ENCODE peak calls at places on chromosome 18, in four cellular contexts. Q, M, H and L are unnamed samples.

GRCh38 chr18:11887305-11888262 is 20.5 kb downstream of the MPPE1 start:
- DNase-seq in Q (no peak), M (no peak), H (peak; percentile 60), L (no peak)

GRCh38 chr18:72543362-72544055 is 633 bp downstream of the CBLN2 start:
- DNase-seq in Q (no peak), M (no peak), H (no peak), L (peak; percentile 14)

GRCh38 chr18:79887181-79888000 is 64.1 kb downstream of the SLC66A2 start:
- DNase-seq in Q (no peak), M (no peak), H (no peak), L (no peak)

GRCh38 chr18:28689591-28689990 is 512.7 kb upstream of the CDH2 start:
- DNase-seq in Q (no peak), M (no peak), H (no peak), L (no peak)

GRCh38 chr18:25126751-25127150 is 225.2 kb downstream of the ZNF521 start:
- DNase-seq in Q (no peak), M (no peak), H (no peak), L (no peak)

GRCh38 chr18:41140506-41140905 is 814.5 kb upstream of the PIK3C3 start:
- DNase-seq in Q (no peak), M (no peak), H (no peak), L (no peak)

GRCh38 chr18:79940126-79940813 is 11.2 kb downstream of the SLC66A2 start:
- DNase-seq in Q (no peak), M (no peak), H (no peak), L (peak; percentile 5)

GRCh38 chr18:12879840-12880531 is 4.1 kb downstream of the PTPN2 start:
- DNase-seq in Q (no peak), M (peak; percentile 18), H (no peak), L (no peak)

GRCh38 chr18:62332437-62332816 is 7.3 kb downstream of the TNFRSF11A start:
- DNase-seq in Q (no peak), M (no peak), H (no peak), L (no peak)

GRCh38 chr18:53193870-53194269 is 853.9 kb downstream of the DCC start:
- DNase-seq in Q (no peak), M (no peak), H (no peak), L (no peak)

GRCh38 chr18:75211002-75211621 is 515 bp downstream of the TSHZ1 start:
- DNase-seq in Q (no peak), M (no peak), H (peak; percentile 19), L (no peak)

GRCh38 chr18:13531681-13532325 is 194.6 kb downstream of the FAM210A start:
- DNase-seq in Q (no peak), M (no peak), H (no peak), L (no peak)

GRCh38 chr18:62281684-62282083 is 43.4 kb upstream of the TNFRSF11A start:
- DNase-seq in Q (no peak), M (no peak), H (no peak), L (no peak)

GRCh38 chr18:51622676-51623075 is 425.2 kb upstream of the MEX3C start:
- DNase-seq in Q (no peak), M (no peak), H (no peak), L (peak; percentile 16)

GRCh38 chr18:63850010-63850409 is 37.5 kb upstream of the SERPINB2 start:
- DNase-seq in Q (no peak), M (no peak), H (peak; percentile 41), L (peak; percentile 56)

GRCh38 chr18:60064271-60064670 is 164.5 kb downstream of the PMAIP1 start:
- DNase-seq in Q (no peak), M (no peak), H (no peak), L (no peak)

GRCh38 chr18:73691118-73691517 is 456.5 kb downstream of the FBXO15 start:
- DNase-seq in Q (no peak), M (no peak), H (no peak), L (no peak)

GRCh38 chr18:13378150-13378549 is 159.6 kb downstream of the LDLRAD4 start:
- DNase-seq in Q (no peak), M (no peak), H (no peak), L (no peak)

GRCh38 chr18:26813043-26813442 is 52.5 kb downstream of the AQP4 start:
- DNase-seq in Q (peak; percentile 16), M (peak; percentile 7), H (peak; percentile 56), L (peak; percentile 62)

GRCh38 chr18:6236258-6236657 is 178.5 kb downstream of the L3MBTL4 start:
- DNase-seq in Q (no peak), M (no peak), H (no peak), L (no peak)

GRCh38 chr18:31057917-31058316 is 15.4 kb upstream of the DSC3 start:
- DNase-seq in Q (no peak), M (no peak), H (no peak), L (no peak)

GRCh38 chr18:31058897-31059296 is 16.4 kb upstream of the DSC3 start:
- DNase-seq in Q (no peak), M (no peak), H (peak; percentile 67), L (no peak)

GRCh38 chr18:31061945-31062344 is 19.4 kb upstream of the DSC3 start:
- DNase-seq in Q (peak; percentile 60), M (no peak), H (no peak), L (no peak)

GRCh38 chr18:31056296-31056695 is 13.8 kb upstream of the DSC3 start:
- DNase-seq in Q (no peak), M (no peak), H (no peak), L (no peak)

GRCh38 chr18:31057031-31057430 is 14.5 kb upstream of the DSC3 start:
- DNase-seq in Q (no peak), M (no peak), H (no peak), L (no peak)
- TF ChIP-seq ESRRA in Q (no peak), M (no peak), H (no peak), L (no peak)

GRCh38 chr18:48695671-48696070 is 156.8 kb downstream of the CTIF start:
- DNase-seq in Q (no peak), M (no peak), H (no peak), L (no peak)

GRCh38 chr18:48693006-48693405 is 154.2 kb downstream of the CTIF start:
- DNase-seq in Q (no peak), M (no peak), H (no peak), L (no peak)

GRCh38 chr18:48696218-48696617 is 157.4 kb downstream of the CTIF start:
- DNase-seq in Q (no peak), M (no peak), H (no peak), L (no peak)

GRCh38 chr18:48694295-48694694 is 155.5 kb downstream of the CTIF start:
- DNase-seq in Q (no peak), M (no peak), H (no peak), L (no peak)

DNA sequence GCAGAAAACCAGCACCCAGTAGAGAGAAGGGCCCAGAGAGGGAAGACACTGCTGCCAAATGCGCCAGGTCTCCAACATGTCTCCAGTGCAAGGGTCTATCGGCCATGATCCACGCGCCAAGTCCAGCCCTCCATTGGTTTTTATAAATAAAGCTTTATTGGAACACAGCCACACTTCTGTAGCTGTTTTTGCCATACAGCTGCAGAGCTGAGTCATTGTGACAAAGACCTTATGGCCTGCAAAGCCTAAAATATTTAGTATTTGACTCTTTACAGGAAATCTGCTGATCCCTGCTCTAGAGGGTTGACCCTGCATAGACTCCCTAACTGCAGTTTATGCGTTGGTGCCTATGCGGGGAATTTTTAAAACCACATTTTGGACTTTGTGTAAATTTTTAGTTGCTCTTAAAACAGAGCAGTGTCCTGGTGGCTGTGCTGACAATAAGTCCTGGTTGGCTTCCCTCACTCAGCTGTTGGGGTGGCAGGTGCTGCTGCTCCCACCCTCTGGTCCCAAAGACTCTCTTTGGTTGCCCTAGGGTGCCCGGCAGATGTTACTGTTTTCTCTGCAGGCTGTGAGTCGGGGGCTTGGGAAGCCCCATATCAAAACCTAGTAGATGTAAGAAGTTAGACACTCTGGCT is 154.9 kb downstream of the CTIF start:
- DNase-seq in Q (no peak), M (peak; percentile 41), H (no peak), L (no peak)
- TF ChIP-seq CBFB in Q (no peak), M (no peak), H (no peak), L (no peak)

GRCh38 chr18:76475450-76476203 is 19.4 kb downstream of the ZNF516 start:
- DNase-seq in Q (no peak), M (no peak), H (no peak), L (no peak)
- TF ChIP-seq ESRRA in Q (no peak), M (no peak), H (no peak), L (no peak)

DNA sequence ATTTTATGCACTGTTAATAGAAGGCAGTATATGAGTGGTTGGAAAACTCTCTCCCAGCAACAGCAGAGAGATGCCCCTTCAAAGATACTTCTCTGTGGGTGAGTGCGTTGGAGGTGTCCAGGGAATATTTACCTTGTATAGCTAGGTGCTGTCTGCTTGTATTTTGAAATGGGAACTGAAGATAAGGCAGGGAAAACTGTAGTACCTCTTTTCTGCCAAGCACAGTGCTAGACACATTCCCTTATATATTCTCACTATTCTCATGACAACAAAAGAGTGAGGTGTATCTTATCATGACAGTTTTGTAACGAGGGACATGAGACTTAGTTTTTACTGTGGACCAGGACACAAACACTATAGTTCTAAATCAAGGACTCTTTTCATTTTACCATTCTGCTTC is 2.1 kb downstream of the TTC39C start:
- DNase-seq in Q (no peak), M (no peak), H (peak; percentile 52), L (no peak)
- TF ChIP-seq CBFB in Q (no peak), M (no peak), H (no peak), L (no peak)

GRCh38 chr18:35497334-35498197 is at the start of gene INO80C:
- DNase-seq in Q (peak; percentile 85), M (peak; percentile 97), H (peak; percentile 85), L (peak; percentile 88)
- TF ChIP-seq ESRRA in Q (peak; percentile 91), M (peak; percentile 54), H (no peak), L (peak; percentile 53)

GRCh38 chr18:55897101-55897500 is 309.1 kb upstream of the TCF4 start:
- DNase-seq in Q (no peak), M (no peak), H (no peak), L (no peak)

DNA sequence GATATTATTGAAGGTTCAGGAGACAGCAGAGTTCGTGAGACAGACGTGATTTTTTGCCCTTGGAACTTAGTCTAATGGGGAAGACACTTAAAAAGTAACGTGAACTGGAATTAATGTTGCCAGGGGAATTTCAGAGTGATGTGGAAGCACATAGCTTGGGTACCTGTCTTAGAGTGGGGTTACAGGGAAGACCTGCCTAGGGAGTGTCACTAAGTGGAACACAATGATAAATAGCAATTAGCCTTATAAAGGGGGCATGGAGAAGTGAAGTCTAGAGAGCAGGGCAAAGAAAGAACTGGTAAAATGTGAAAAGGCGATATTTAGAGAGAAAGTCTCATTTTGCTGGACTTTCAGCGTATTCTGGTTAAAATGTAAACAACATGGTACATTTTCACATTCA is 306.0 kb upstream of the TCF4 start:
- DNase-seq in Q (no peak), M (peak; percentile 3), H (no peak), L (no peak)
- TF ChIP-seq CBFB in Q (no peak), M (no peak), H (no peak), L (no peak)